ENCODE peak calls at places on chromosomes 2 and 18, in nine cellular contexts. W is mesothelial cell of epicardium, E is right lobe of liver, I is astrocyte of the cerebellum, N is tibial artery, Y is Calu3, X is bronchial epithelial cell, Z is AG09309, A is colonic mucosa. K is an unnamed sample.

GRCh38 chr2:113697516-113697915 is 58.9 kb downstream of the SLC35F5 start:
- DNase-seq in W (no peak), E (no peak), I (no peak), N (no peak), Y (no peak), X (peak), Z (no peak), A (no peak), K (no peak)

GRCh38 chr2:27723372-27724144 is 48.0 kb upstream of the MRPL33 start:
- DNase-seq in W (peak), E (peak), I (peak), N (peak), Y (peak), X (peak), Z (no peak), A (peak), K (no peak)

GRCh38 chr18:11323359-11323819 is 174.0 kb upstream of the PIEZO2 start:
- DNase-seq in W (no peak), E (no peak), I (peak), N (no peak), Y (peak), X (no peak), Z (no peak), A (no peak), K (no peak)

GRCh38 chr18:11970466-11971220 is 10.7 kb upstream of the IMPA2 start:
- DNase-seq in W (no peak), E (no peak), I (no peak), N (no peak), Y (no peak), X (no peak), Z (no peak), A (no peak), K (no peak)

GRCh38 chr18:35159782-35160181 is 81.1 kb upstream of the ZNF397 start:
- DNase-seq in W (no peak), E (no peak), I (no peak), N (no peak), Y (no peak), X (peak), Z (no peak), A (no peak), K (no peak)

GRCh38 chr2:145835665-145836064 is 1315.7 kb upstream of the ZEB2 start:
- DNase-seq in W (no peak), E (no peak), I (no peak), N (no peak), Y (no peak), X (no peak), Z (no peak), A (no peak), K (no peak)

GRCh38 chr2:180699657-180700361 is 280.6 kb upstream of the UBE2E3 start:
- DNase-seq in W (no peak), E (no peak), I (no peak), N (no peak), Y (no peak), X (no peak), Z (no peak), A (no peak), K (no peak)

GRCh38 chr2:236168110-236169067 is at the start of gene GBX2:
- DNase-seq in W (peak), E (no peak), I (no peak), N (no peak), Y (peak), X (peak), Z (no peak), A (peak), K (no peak)

GRCh38 chr2:75268112-75268511 is 68.8 kb upstream of the TACR1 start:
- DNase-seq in W (no peak), E (no peak), I (no peak), N (no peak), Y (no peak), X (no peak), Z (no peak), A (no peak), K (no peak)

GRCh38 chr2:10775036-10775780 is 37.4 kb downstream of the PDIA6 start:
- DNase-seq in W (no peak), E (no peak), I (no peak), N (no peak), Y (no peak), X (no peak), Z (no peak), A (no peak), K (no peak)

GRCh38 chr2:50672286-50672685 is 359.6 kb downstream of the NRXN1 start:
- DNase-seq in W (no peak), E (no peak), I (peak), N (no peak), Y (no peak), X (no peak), Z (no peak), A (no peak), K (no peak)

DNA sequence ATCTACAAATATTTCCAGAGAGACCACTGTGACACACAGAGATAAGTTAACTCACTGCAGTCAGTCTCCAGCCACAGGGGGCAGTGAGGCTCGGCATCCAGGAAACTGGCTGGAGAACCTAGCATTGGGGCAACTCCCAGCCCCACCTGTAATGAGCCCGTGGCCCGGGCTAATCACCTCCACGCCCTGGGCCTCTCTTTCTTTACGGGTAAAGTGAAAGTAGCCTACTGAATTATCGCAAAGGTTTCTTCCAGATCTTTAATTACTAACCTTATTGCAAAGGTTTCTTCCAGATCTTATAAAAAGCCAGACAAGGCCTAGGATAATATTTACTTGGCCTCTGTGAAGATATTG is 45.6 kb upstream of the ACAA2 start:
- DNase-seq in W (no peak), E (no peak), I (no peak), N (no peak), Y (no peak), X (no peak), Z (no peak), A (peak), K (no peak)
- TF ChIP-seq CTCF in W (peak), E (no peak), I (no peak), N (no peak), Y (peak), X (no peak), Z (no peak), A (no peak), K (no peak)

GRCh38 chr2:101770672-101771071 is 73.2 kb downstream of the MAP4K4 start:
- DNase-seq in W (no peak), E (no peak), I (no peak), N (no peak), Y (peak), X (peak), Z (no peak), A (peak), K (no peak)
- TF ChIP-seq CTCF in W (no peak), E (peak), I (peak), N (no peak), Y (no peak), X (peak), Z (peak), A (peak), K (no peak)

DNA sequence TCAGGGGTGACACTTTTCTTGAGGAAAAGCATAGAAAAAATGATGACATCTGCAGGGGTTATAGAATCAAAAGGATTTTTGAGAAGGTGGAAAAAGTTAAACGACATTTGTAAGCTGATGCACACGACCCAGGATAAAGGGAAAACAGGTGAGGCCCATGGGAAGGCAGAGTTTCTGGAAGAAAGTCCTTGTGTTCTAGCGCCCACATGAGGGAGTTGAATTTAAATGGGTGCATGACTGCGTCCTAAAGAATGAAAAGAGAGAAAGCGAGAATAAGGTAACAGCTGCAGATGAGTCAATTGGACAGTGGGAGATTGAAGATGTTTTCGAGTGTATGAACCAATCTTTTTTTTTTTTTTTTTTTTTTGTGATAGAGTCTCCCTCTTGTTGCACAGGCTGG is 158.1 kb downstream of the GALR1 start:
- DNase-seq in W (no peak), E (no peak), I (no peak), N (no peak), Y (no peak), X (no peak), Z (no peak), A (no peak), K (no peak)
- TF ChIP-seq CTCF in W (no peak), E (no peak), I (no peak), N (no peak), Y (no peak), X (no peak), Z (no peak), A (no peak), K (no peak)

GRCh38 chr2:54772531-54772930 is 49.1 kb downstream of the EML6 start:
- DNase-seq in W (no peak), E (no peak), I (no peak), N (no peak), Y (no peak), X (no peak), Z (no peak), A (no peak), K (no peak)

GRCh38 chr2:54775710-54776109 is 52.2 kb downstream of the EML6 start:
- DNase-seq in W (no peak), E (no peak), I (no peak), N (no peak), Y (no peak), X (no peak), Z (no peak), A (no peak), K (no peak)

GRCh38 chr2:54773233-54773632 is 49.8 kb downstream of the EML6 start:
- DNase-seq in W (no peak), E (no peak), I (no peak), N (no peak), Y (no peak), X (no peak), Z (no peak), A (no peak), K (no peak)

GRCh38 chr2:54772110-54772509 is 48.6 kb downstream of the EML6 start:
- DNase-seq in W (no peak), E (no peak), I (no peak), N (no peak), Y (no peak), X (peak), Z (peak), A (no peak), K (no peak)

GRCh38 chr2:54773838-54774237 is 50.4 kb downstream of the EML6 start:
- DNase-seq in W (no peak), E (no peak), I (no peak), N (no peak), Y (no peak), X (no peak), Z (no peak), A (no peak), K (no peak)
- TF ChIP-seq CTCF in W (no peak), E (no peak), I (peak), N (no peak), Y (peak), X (no peak), Z (peak), A (no peak), K (no peak)

GRCh38 chr2:127526142-127526939 is at the start of gene IWS1:
- DNase-seq in W (peak), E (peak), I (peak), N (peak), Y (peak), X (peak), Z (peak), A (peak), K (peak)

GRCh38 chr2:127525692-127526141 is 572 bp downstream of the IWS1 start:
- DNase-seq in W (no peak), E (no peak), I (peak), N (no peak), Y (no peak), X (peak), Z (no peak), A (peak), K (no peak)

GRCh38 chr2:127530245-127531132 is 4.2 kb upstream of the IWS1 start:
- DNase-seq in W (no peak), E (no peak), I (no peak), N (no peak), Y (no peak), X (peak), Z (no peak), A (no peak), K (no peak)

GRCh38 chr2:127528487-127528886 is 2.2 kb upstream of the IWS1 start:
- DNase-seq in W (no peak), E (no peak), I (no peak), N (no peak), Y (no peak), X (no peak), Z (no peak), A (no peak), K (no peak)

DNA sequence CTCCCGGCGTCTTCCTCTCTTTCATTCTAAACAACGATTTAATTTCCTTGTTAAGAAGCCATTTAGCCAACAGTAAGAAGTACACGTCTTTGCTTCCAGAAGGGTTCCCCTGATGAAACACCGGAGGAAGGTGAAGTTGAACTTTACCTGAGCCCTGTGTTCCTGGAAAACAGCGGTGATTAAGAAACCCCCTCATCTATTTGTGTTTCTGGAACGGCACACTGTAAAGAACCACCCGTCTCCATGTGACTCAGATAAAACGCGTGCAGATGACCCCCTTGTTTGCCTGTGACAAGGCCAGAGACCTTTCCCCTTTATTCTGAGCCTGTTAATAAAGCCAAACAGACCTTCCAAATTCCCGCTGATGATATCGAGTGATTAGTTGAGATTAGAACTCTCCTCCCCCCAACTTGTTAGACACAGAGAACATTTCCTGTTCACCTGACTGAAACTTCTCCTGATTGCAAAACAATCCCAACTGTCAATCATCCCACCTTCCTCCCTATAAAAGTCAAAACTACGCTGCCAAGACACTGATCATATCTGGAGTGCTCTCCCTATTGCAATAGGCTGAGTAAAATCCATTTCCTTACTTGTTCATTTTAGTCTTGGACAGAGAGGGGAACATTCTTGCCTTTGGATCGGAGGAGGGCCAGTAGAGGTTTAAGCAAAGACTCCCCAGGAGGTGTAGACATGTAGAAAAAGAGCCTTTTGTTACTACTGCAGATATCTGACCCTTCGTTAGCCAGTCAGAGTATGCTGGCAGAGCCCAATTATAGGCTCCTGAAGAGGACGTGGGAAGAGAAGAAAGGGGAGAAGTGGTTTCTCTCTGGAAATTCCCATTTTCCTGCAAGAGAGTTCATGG is 883 bp upstream of the IWS1 start:
- DNase-seq in W (no peak), E (no peak), I (no peak), N (no peak), Y (peak), X (peak), Z (no peak), A (peak), K (no peak)
- TF ChIP-seq CTCF in W (no peak), E (no peak), I (peak), N (no peak), Y (no peak), X (peak), Z (no peak), A (no peak), K (no peak)

GRCh38 chr18:43710135-43710534 is 432.8 kb upstream of the SYT4 start:
- DNase-seq in W (no peak), E (no peak), I (no peak), N (no peak), Y (no peak), X (no peak), Z (no peak), A (no peak), K (no peak)
- TF ChIP-seq CTCF in W (no peak), E (no peak), I (no peak), N (no peak), Y (no peak), X (no peak), Z (no peak), A (no peak), K (no peak)

GRCh38 chr2:233129351-233129978 is 69.3 kb downstream of the INPP5D start:
- DNase-seq in W (no peak), E (no peak), I (no peak), N (no peak), Y (peak), X (no peak), Z (no peak), A (no peak), K (no peak)
- TF ChIP-seq CTCF in W (no peak), E (no peak), I (peak), N (no peak), Y (peak), X (peak), Z (no peak), A (no peak), K (no peak)